ENCODE peak calls at places on chromosomes 3 and 15, in four cellular contexts. F, B, S and W are unnamed samples.

GRCh38 chr15:82677720-82678323 is 30.7 kb upstream of the CPEB1 start:
- DNase-seq in F (no peak), B (no peak), S (no peak), W (no peak)

GRCh38 chr3:169695051-169695450 is 31.5 kb upstream of the MECOM start:
- DNase-seq in F (no peak), B (no peak), S (no peak), W (no peak)

GRCh38 chr3:169148448-169149348 is 514.8 kb downstream of the MECOM start:
- DNase-seq in F (no peak), B (no peak), S (peak; percentile 25), W (no peak)

GRCh38 chr15:61530769-61531168 is 301.7 kb upstream of the RORA start:
- DNase-seq in F (no peak), B (no peak), S (peak; percentile 3), W (no peak)

GRCh38 chr3:186315581-186316354 is 46.3 kb downstream of the DGKG start:
- DNase-seq in F (no peak), B (no peak), S (no peak), W (no peak)

GRCh38 chr15:57060799-57061198 is 142.4 kb downstream of the TCF12 start:
- DNase-seq in F (no peak), B (no peak), S (peak; percentile 94), W (no peak)

GRCh38 chr3:151901282-151901945 is 28.0 kb downstream of the SUCNR1 start:
- DNase-seq in F (no peak), B (no peak), S (no peak), W (no peak)

GRCh38 chr3:129095285-129095684 is 26.3 kb downstream of the RAB43 start:
- DNase-seq in F (no peak), B (no peak), S (no peak), W (no peak)

GRCh38 chr3:195117978-195118581 is 152.9 kb downstream of the XXYLT1 start:
- DNase-seq in F (no peak), B (no peak), S (peak; percentile 29), W (peak; percentile 39)

GRCh38 chr3:134798681-134799311 is 3.7 kb downstream of the EPHB1 start:
- DNase-seq in F (no peak), B (no peak), S (no peak), W (no peak)